ENCODE peak calls at places on chromosome 21, in four cellular contexts. H is astrocyte of the spinal cord; Q is EL; C is stimulated activated CD4-positive, alpha-beta T cell treated with anti-CD3 and anti-CD28 coated beads, Interleukin-4, amount 100 ng/mL, for 4 hours. V is an unnamed sample.
A peak's percentile ranks its signal among the peaks of the same experiment; 100 is the strongest.

GRCh38 chr21:18354947-18355346 is 48.6 kb downstream of the TMPRSS15 start:
- DNase-seq in H (peak; percentile 27), Q (no peak), C (no peak), V (no peak)

GRCh38 chr21:16304189-16304588 is 574.4 kb downstream of the USP25 start:
- DNase-seq in H (peak; percentile 21), Q (no peak), C (no peak), V (no peak)

GRCh38 chr21:46122241-46122671 is 24.3 kb downstream of the COL6A2 start:
- DNase-seq in H (peak; percentile 77), Q (peak; percentile 95), C (no peak), V (no peak)

GRCh38 chr21:38806153-38806941 is 618 bp downstream of the ETS2 start:
- DNase-seq in H (no peak), Q (peak; percentile 25), C (peak; percentile 30), V (no peak)

GRCh38 chr21:15775981-15776380 is 46.2 kb downstream of the USP25 start:
- DNase-seq in H (peak; percentile 76), Q (peak; percentile 88), C (no peak), V (no peak)

GRCh38 chr21:33268736-33269441 is 2.7 kb downstream of the IL10RB start:
- DNase-seq in H (no peak), Q (no peak), C (peak; percentile 31), V (peak; percentile 41)

GRCh38 chr21:43782741-43783700 is 6.4 kb upstream of the RRP1 start:
- DNase-seq in H (no peak), Q (no peak), C (no peak), V (no peak)

GRCh38 chr21:46620846-46621245 is 14.6 kb upstream of the PRMT2 start:
- DNase-seq in H (no peak), Q (no peak), C (no peak), V (no peak)

GRCh38 chr21:42009018-42009830 is 936 bp downstream of the ZBTB21 start:
- DNase-seq in H (peak; percentile 50), Q (peak; percentile 50), C (peak; percentile 66), V (peak; percentile 66)

GRCh38 chr21:42905195-42905594 is 12.1 kb downstream of the NDUFV3 start:
- DNase-seq in H (no peak), Q (no peak), C (no peak), V (no peak)

GRCh38 chr21:35565204-35565611 is 495.1 kb downstream of the SETD4 start:
- DNase-seq in H (peak; percentile 94), Q (peak; percentile 93), C (no peak), V (no peak)

GRCh38 chr21:26067836-26068401 is 102.7 kb downstream of the APP start:
- DNase-seq in H (no peak), Q (no peak), C (no peak), V (no peak)

GRCh38 chr21:37737497-37737896 is 178.8 kb downstream of the KCNJ6 start:
- DNase-seq in H (no peak), Q (no peak), C (no peak), V (no peak)

GRCh38 chr21:25103500-25104207 is 503.6 kb downstream of the MRPL39 start:
- DNase-seq in H (peak; percentile 81), Q (no peak), C (no peak), V (no peak)

GRCh38 chr21:7916329-7917303 is 2604.8 kb upstream of the TPTE start:
- DNase-seq in H (no peak), Q (no peak), C (no peak), V (no peak)

GRCh38 chr21:41895643-41896493 is 16.7 kb upstream of the PRDM15 start:
- DNase-seq in H (peak; percentile 41), Q (no peak), C (peak; percentile 66), V (peak; percentile 28)

GRCh38 chr21:34845521-34846213 is 176.9 kb downstream of the CLIC6 start:
- DNase-seq in H (peak; percentile 95), Q (peak; percentile 58), C (peak; percentile 12), V (peak; percentile 37)

GRCh38 chr21:45640001-45640887 is 3.3 kb upstream of the PCBP3 start:
- DNase-seq in H (no peak), Q (no peak), C (no peak), V (no peak)

GRCh38 chr21:37531402-37532042 is 164.9 kb downstream of the DYRK1A start:
- DNase-seq in H (no peak), Q (no peak), C (no peak), V (no peak)

GRCh38 chr21:35048706-35049617 is at the start of gene RUNX1:
- DNase-seq in H (peak; percentile 96), Q (peak; percentile 90), C (peak; percentile 80), V (peak; percentile 82)

GRCh38 chr21:34126269-34126668 is 52.9 kb downstream of the MRPS6 start:
- DNase-seq in H (peak; percentile 56), Q (peak; percentile 18), C (peak; percentile 3), V (no peak)

GRCh38 chr21:45818276-45818903 is 163.2 kb upstream of the COL6A1 start:
- DNase-seq in H (no peak), Q (no peak), C (no peak), V (no peak)

GRCh38 chr21:35153671-35154070 is 104.6 kb upstream of the RUNX1 start:
- DNase-seq in H (no peak), Q (no peak), C (no peak), V (no peak)

GRCh38 chr21:29920938-29921337 is 18.9 kb downstream of the GRIK1 start:
- DNase-seq in H (no peak), Q (no peak), C (no peak), V (no peak)

GRCh38 chr21:42534361-42534900 is 20.8 kb downstream of the SLC37A1 start:
- DNase-seq in H (no peak), Q (no peak), C (no peak), V (no peak)

GRCh38 chr21:18204931-18205330 is 39.7 kb upstream of the CHODL start:
- DNase-seq in H (no peak), Q (no peak), C (no peak), V (no peak)

GRCh38 chr21:31732891-31733520 is 1.1 kb upstream of the SCAF4 start:
- DNase-seq in H (no peak), Q (peak; percentile 39), C (peak; percentile 13), V (peak; percentile 13)

GRCh38 chr21:36425286-36425685 is 40.1 kb downstream of the CHAF1B start:
- DNase-seq in H (peak; percentile 46), Q (peak; percentile 23), C (no peak), V (no peak)

GRCh38 chr21:36105327-36105842 is 29.5 kb upstream of the CBR3 start:
- DNase-seq in H (no peak), Q (no peak), C (no peak), V (no peak)

GRCh38 chr21:45228656-45229240 is 58.9 kb downstream of the POFUT2 start:
- DNase-seq in H (no peak), Q (peak; percentile 61), C (no peak), V (no peak)

GRCh38 chr21:42461881-42462877 is 33.8 kb downstream of the RSPH1 start:
- DNase-seq in H (no peak), Q (no peak), C (no peak), V (no peak)

GRCh38 chr21:29441651-29442050 is 142.9 kb downstream of the BACH1 start:
- DNase-seq in H (peak; percentile 13), Q (no peak), C (no peak), V (no peak)

V was measured in stimulated activated naive CD4-positive, alpha-beta T cell treated with Interleukin-2 at 50 U/mL for 16 hours.